ENCODE peak calls at places on chromosomes 7 and 10, in four cellular contexts. Z is spleen, H is GM23338, E is RWPE1. I is an unnamed sample.

GRCh38 chr10:71847418-71847817 is 3.6 kb downstream of the PSAP start:
- DNase-seq in Z (peak), H (no peak), E (no peak), I (no peak)

GRCh38 chr10:47087667-47088066 is 176.4 kb downstream of the PTPN20 start:
- DNase-seq in Z (no peak), H (peak), E (no peak), I (no peak)

GRCh38 chr7:84697506-84697905 is 489.4 kb downstream of the SEMA3D start:
- DNase-seq in Z (no peak), H (no peak), E (no peak), I (peak)

GRCh38 chr7:43873300-43873699 is 4.0 kb upstream of the MRPS24 start:
- DNase-seq in Z (no peak), H (no peak), E (peak), I (peak)

GRCh38 chr7:2025188-2025587 is 207.6 kb downstream of the MAD1L1 start:
- DNase-seq in Z (no peak), H (no peak), E (no peak), I (no peak)

GRCh38 chr7:108358553-108358952 is 97.7 kb downstream of the NRCAM start:
- DNase-seq in Z (no peak), H (peak), E (peak), I (peak)

GRCh38 chr10:75404335-75405200 is 3.0 kb upstream of the ZNF503 start:
- DNase-seq in Z (no peak), H (peak), E (no peak), I (no peak)

GRCh38 chr7:1961776-1962276 is 270.9 kb downstream of the MAD1L1 start:
- DNase-seq in Z (no peak), H (no peak), E (peak), I (peak)

GRCh38 chr10:84208023-84208422 is 13.7 kb downstream of the CDHR1 start:
- DNase-seq in Z (no peak), H (no peak), E (no peak), I (no peak)

GRCh38 chr7:134395604-134396003 is 63.3 kb downstream of the AKR1B1 start:
- DNase-seq in Z (no peak), H (no peak), E (no peak), I (no peak)

GRCh38 chr7:157651366-157652160 is 314.8 kb downstream of the DNAJB6 start:
- DNase-seq in Z (peak), H (no peak), E (no peak), I (no peak)

GRCh38 chr7:120452665-120453064 is 179.7 kb downstream of the KCND2 start:
- DNase-seq in Z (no peak), H (no peak), E (no peak), I (no peak)

GRCh38 chr7:47535033-47535703 is 46.7 kb downstream of the TNS3 start:
- DNase-seq in Z (peak), H (no peak), E (no peak), I (no peak)

GRCh38 chr7:155808551-155809331 is 3.5 kb downstream of the SHH start:
- DNase-seq in Z (peak), H (peak), E (no peak), I (no peak)

GRCh38 chr7:112086496-112087254 is 119.5 kb downstream of the DOCK4 start:
- DNase-seq in Z (no peak), H (no peak), E (no peak), I (no peak)

GRCh38 chr7:82441916-82442478 is 1.6 kb downstream of the CACNA2D1 start:
- DNase-seq in Z (no peak), H (peak), E (peak), I (no peak)

GRCh38 chr10:123643315-123643714 is 22.8 kb upstream of the GPR26 start:
- DNase-seq in Z (no peak), H (peak), E (no peak), I (no peak)

GRCh38 chr7:78279035-78279434 is 480.5 kb downstream of the PHTF2 start:
- DNase-seq in Z (no peak), H (no peak), E (peak), I (peak)

GRCh38 chr10:63209703-63210102 is 76.6 kb downstream of the NRBF2 start:
- DNase-seq in Z (no peak), H (no peak), E (no peak), I (no peak)

GRCh38 chr7:116380030-116380429 is 119.5 kb upstream of the CAV2 start:
- DNase-seq in Z (no peak), H (no peak), E (no peak), I (no peak)

GRCh38 chr7:90599038-90599437 is 2.9 kb downstream of the CDK14 start:
- DNase-seq in Z (no peak), H (no peak), E (no peak), I (no peak)

GRCh38 chr7:80708007-80708594 is 69.7 kb downstream of the CD36 start:
- DNase-seq in Z (no peak), H (no peak), E (no peak), I (no peak)

GRCh38 chr7:149885191-149886017 is 11.6 kb downstream of the ATP6V0E2 start:
- DNase-seq in Z (no peak), H (peak), E (no peak), I (no peak)

GRCh38 chr7:148982596-148983219 is 45.6 kb downstream of the PDIA4 start:
- DNase-seq in Z (peak), H (peak), E (no peak), I (no peak)

GRCh38 chr7:111438369-111439289 is 123.7 kb downstream of the IMMP2L start:
- DNase-seq in Z (no peak), H (no peak), E (peak), I (no peak)

GRCh38 chr7:18087687-18088078 is 60.0 kb upstream of the PRPS1L1 start:
- DNase-seq in Z (no peak), H (peak), E (no peak), I (no peak)

GRCh38 chr10:13707156-13707881 is 120.6 kb downstream of the PRPF18 start:
- DNase-seq in Z (peak), H (peak), E (peak), I (no peak)

DNA sequence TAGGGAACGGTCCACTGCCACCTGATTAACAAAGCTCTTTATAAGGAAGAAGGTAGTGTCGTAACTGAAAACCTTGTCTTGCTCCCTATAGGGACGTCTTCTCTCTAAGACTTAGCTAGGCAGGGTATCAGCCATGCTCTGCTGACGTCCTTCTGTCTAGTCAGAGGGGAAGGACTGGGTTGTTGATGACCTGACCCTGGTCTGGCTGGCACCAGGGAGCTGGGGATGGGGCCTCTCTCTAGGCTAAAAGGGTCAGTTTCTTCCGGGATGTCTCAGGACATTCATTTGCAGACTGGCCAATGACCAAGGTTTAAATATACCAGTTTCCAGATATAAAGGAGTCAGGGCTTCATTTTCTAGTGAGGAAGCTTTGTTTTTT is 9.6 kb downstream of the CYP17A1 start:
- DNase-seq in Z (no peak), H (no peak), E (no peak), I (no peak)
- H3K27ac ChIP-seq in Z (no peak), H (no peak), E (no peak), I (no peak)

GRCh38 chr7:75611557-75612178 is 119.5 kb downstream of the SPDYE5 start:
- DNase-seq in Z (peak), H (peak), E (no peak), I (no peak)
- H3K27ac ChIP-seq in Z (peak), H (peak), E (no peak), I (no peak)

GRCh38 chr10:104323721-104324686 is 14.3 kb downstream of the ITPRIP start:
- DNase-seq in Z (peak), H (no peak), E (no peak), I (no peak)

GRCh38 chr10:104321716-104322415 is 16.4 kb downstream of the ITPRIP start:
- DNase-seq in Z (no peak), H (no peak), E (no peak), I (no peak)

GRCh38 chr10:104324931-104325330 is 13.3 kb downstream of the ITPRIP start:
- DNase-seq in Z (peak), H (no peak), E (no peak), I (no peak)

GRCh38 chr10:104322416-104322782 is 15.9 kb downstream of the ITPRIP start:
- DNase-seq in Z (peak), H (no peak), E (peak), I (no peak)

DNA sequence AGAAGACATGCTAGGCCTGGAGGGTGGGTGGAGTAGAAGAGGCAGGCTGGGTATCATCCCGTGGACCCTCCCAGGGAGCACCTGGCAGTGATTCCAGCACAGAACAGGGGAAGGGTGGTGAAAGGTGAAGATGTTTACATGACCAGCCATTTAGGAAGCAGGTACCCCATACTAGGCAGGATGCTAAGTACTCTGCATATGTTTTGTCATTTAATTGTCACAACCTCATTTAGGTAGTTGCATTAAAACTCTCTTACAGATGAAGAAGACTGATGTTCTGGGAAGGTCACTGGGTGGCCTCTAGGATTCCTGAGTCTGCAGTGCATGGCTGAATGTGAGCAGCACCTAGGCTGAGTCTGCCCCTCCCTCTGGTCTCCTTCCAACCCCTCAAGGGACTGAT is 15.2 kb downstream of the ITPRIP start:
- DNase-seq in Z (peak), H (peak), E (no peak), I (no peak)
- H3K27ac ChIP-seq in Z (peak), H (peak), E (peak), I (peak)

DNA sequence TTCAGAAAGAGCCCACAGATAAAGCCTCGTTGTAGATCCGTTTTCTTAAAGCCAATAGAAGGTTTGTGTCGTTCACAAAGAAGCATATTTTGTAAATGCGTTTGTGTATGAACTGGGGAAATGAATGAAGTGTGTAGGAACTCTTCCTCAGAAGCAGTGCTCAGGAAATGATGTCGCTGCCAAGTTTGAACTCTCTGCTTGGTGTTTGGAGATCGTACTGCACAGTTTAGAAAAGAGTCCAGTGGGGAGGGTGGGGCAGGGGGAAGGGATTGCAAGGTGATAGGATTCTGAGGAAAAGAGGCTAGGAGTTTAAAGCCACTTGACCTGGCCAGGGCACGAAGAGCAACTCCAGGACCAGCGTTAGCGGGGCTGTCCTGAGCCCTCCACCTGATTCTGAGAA is 122.2 kb downstream of the CUBN start:
- DNase-seq in Z (no peak), H (no peak), E (no peak), I (no peak)
- H3K27ac ChIP-seq in Z (peak), H (no peak), E (no peak), I (no peak)

DNA sequence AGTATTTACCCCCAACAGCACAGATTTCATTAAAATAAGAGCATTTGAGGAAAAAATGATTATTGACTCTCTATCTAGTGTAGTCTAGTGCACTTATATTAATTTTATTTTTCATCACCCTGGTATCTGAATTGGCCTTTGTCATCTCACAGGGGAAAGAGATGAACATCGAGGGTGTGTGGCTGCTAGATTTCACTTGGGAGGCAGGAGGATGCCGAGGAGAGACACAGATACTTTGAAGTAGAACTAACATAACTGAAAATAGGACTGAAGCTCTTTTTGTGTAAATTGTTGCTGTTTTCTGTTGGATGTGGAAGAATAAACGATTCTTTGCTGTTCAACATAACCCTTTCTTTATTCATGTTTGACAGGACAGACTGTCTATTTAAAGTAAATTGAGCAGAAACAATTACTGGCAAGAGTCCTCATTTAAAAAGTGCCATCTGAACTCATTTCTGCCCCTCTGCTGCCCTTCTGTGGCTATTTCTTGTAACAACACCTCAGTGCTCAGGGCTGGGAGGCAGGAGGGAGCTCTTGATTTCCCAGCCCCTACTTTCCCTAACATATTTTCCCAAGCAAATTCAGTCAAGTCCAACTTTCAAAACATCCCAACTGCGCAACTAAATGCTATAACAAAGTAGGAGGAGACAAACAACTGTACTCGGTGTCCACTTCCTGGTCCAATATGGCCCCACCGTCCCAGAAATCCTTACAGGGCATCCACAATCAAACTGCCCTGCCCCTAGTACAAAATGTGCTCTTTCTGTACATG is 15.6 kb downstream of the LYZL1 start:
- DNase-seq in Z (no peak), H (peak), E (peak), I (no peak)
- H3K27ac ChIP-seq in Z (no peak), H (no peak), E (no peak), I (no peak)